ENCODE peak calls at places on chromosomes 2 and 18, in six cellular contexts. V, D, M, K, J and T are unnamed samples. For H3K4me1, the result is how much of the 10 kb centered on the place peaks cover.

GRCh38 chr2:20675701-20676352 is 8.9 kb downstream of the GDF7 start:
- DNase-seq in D (no peak), M (no peak), V (peak), K (no peak), J (no peak), T (peak)

GRCh38 chr18:48815581-48816324 is 135.0 kb downstream of the SMAD7 start:
- DNase-seq in M (no peak), K (no peak), V (peak), D (no peak), J (no peak), T (peak)

GRCh38 chr2:54083021-54083420 is 32.4 kb upstream of the ACYP2 start:
- DNase-seq in D (no peak), M (no peak), K (no peak), J (no peak), V (peak), T (no peak)

GRCh38 chr18:62937065-62937464 is 221.7 kb downstream of the PHLPP1 start:
- DNase-seq in D (no peak), J (no peak), M (no peak), V (no peak), K (no peak), T (peak)

GRCh38 chr2:10741139-10741538 is 19.7 kb downstream of the ATP6V1C2 start:
- DNase-seq in J (no peak), V (no peak), K (no peak), D (no peak), M (no peak), T (no peak)

GRCh38 chr18:40293311-40293710 is 1661.7 kb upstream of the PIK3C3 start:
- DNase-seq in K (no peak), D (no peak), M (no peak), V (no peak), J (peak), T (peak)

GRCh38 chr18:28151434-28151833 is 25.5 kb downstream of the CDH2 start:
- DNase-seq in M (no peak), V (no peak), K (no peak), J (no peak), D (no peak), T (no peak)

GRCh38 chr2:65329551-65329950 is 101.9 kb downstream of the ACTR2 start:
- DNase-seq in V (peak), D (no peak), K (no peak), M (no peak), J (no peak), T (no peak)

GRCh38 chr2:71685073-71685848 is 231.9 kb downstream of the DYSF start:
- DNase-seq in D (no peak), V (no peak), J (no peak), K (no peak), M (no peak), T (no peak)

GRCh38 chr2:145874466-145874865 is 1354.5 kb upstream of the ZEB2 start:
- DNase-seq in K (no peak), J (no peak), D (no peak), M (no peak), V (no peak), T (peak)

GRCh38 chr2:128364441-128364911 is 45.8 kb upstream of the HS6ST1 start:
- DNase-seq in J (no peak), K (no peak), V (peak), D (no peak), M (no peak), T (no peak)

GRCh38 chr2:182586426-182586825 is 129.6 kb upstream of the DNAJC10 start:
- DNase-seq in D (no peak), K (no peak), M (no peak), V (no peak), J (no peak), T (no peak)

GRCh38 chr2:152189622-152190495 is 14.3 kb upstream of the STAM2 start:
- DNase-seq in M (no peak), K (no peak), D (peak), J (peak), V (peak), T (peak)

GRCh38 chr18:29154758-29155725 is 978.1 kb upstream of the CDH2 start:
- DNase-seq in V (no peak), D (no peak), M (no peak), K (no peak), J (no peak), T (peak)

GRCh38 chr2:226514895-226515294 is 284.7 kb downstream of the IRS1 start:
- DNase-seq in J (no peak), D (no peak), M (no peak), K (no peak), V (no peak), T (peak)

GRCh38 chr2:238567996-238568395 is 141.3 kb downstream of the ASB1 start:
- DNase-seq in J (no peak), V (no peak), D (no peak), K (no peak), M (no peak), T (no peak)

GRCh38 chr2:225008935-225009334 is 33.3 kb downstream of the DOCK10 start:
- DNase-seq in V (peak), J (peak), K (no peak), D (no peak), M (no peak), T (peak)

GRCh38 chr2:60708630-60709320 is 47.3 kb upstream of the PAPOLG start:
- DNase-seq in M (no peak), K (no peak), V (no peak), J (no peak), D (no peak), T (no peak)

GRCh38 chr18:26553943-26554342 is 5.6 kb upstream of the KCTD1 start:
- DNase-seq in K (no peak), J (no peak), V (no peak), M (no peak), D (no peak), T (no peak)

GRCh38 chr2:151379191-151379590 is 21.8 kb downstream of the TNFAIP6 start:
- DNase-seq in D (no peak), J (no peak), K (no peak), V (no peak), M (no peak), T (no peak)

GRCh38 chr18:76823574-76823973 is 1.2 kb downstream of the ZNF236 start:
- DNase-seq in M (no peak), V (peak), K (peak), J (no peak), D (peak), T (peak)

GRCh38 chr2:80363330-80363729 is 58.8 kb upstream of the LRRTM1 start:
- DNase-seq in D (no peak), J (no peak), K (no peak), M (no peak), V (no peak), T (no peak)

GRCh38 chr2:129062160-129062912 is 743.7 kb upstream of the HS6ST1 start:
- DNase-seq in J (no peak), D (no peak), K (no peak), M (no peak), V (no peak), T (no peak)

GRCh38 chr2:108268001-108268400 is 20.7 kb upstream of the SULT1C2 start:
- DNase-seq in K (no peak), D (no peak), M (no peak), J (no peak), V (no peak), T (peak)

GRCh38 chr2:230706053-230706498 is 6.6 kb upstream of the CAB39 start:
- DNase-seq in M (no peak), D (no peak), K (no peak), V (peak), J (no peak), T (no peak)

GRCh38 chr2:73856214-73856613 is 27.5 kb downstream of the STAMBP start:
- DNase-seq in K (no peak), V (no peak), M (no peak), J (no peak), D (no peak), T (peak)

GRCh38 chr18:62480927-62481326 is 41.9 kb upstream of the ZCCHC2 start:
- DNase-seq in V (no peak), K (no peak), J (no peak), D (no peak), M (no peak), T (no peak)

GRCh38 chr2:33321236-33321731 is 155.2 kb upstream of the RASGRP3 start:
- DNase-seq in J (no peak), D (no peak), K (no peak), M (no peak), V (no peak), T (peak)

GRCh38 chr2:146228659-146229058 is 1616.2 kb upstream of the ACVR2A start:
- DNase-seq in K (no peak), J (no peak), D (no peak), M (no peak), V (no peak), T (no peak)

GRCh38 chr2:143264851-143265250 is 135.6 kb downstream of the ARHGAP15 start:
- DNase-seq in J (no peak), D (no peak), V (no peak), M (no peak), K (no peak), T (peak)

GRCh38 chr2:128775401-128776285 is 457.0 kb upstream of the HS6ST1 start:
- DNase-seq in D (no peak), V (no peak), K (no peak), M (no peak), J (no peak), T (no peak)

GRCh38 chr2:39380525-39381150 is 56.4 kb downstream of the MAP4K3 start:
- DNase-seq in M (no peak), J (no peak), D (no peak), V (no peak), K (no peak), T (peak)

GRCh38 chr18:34990571-34990970 is 50.6 kb upstream of the MAPRE2 start:
- DNase-seq in J (no peak), V (no peak), K (no peak), D (no peak), M (no peak), T (peak)

GRCh38 chr2:92072461-92073035 is 2798.7 kb upstream of the TEKT4 start:
- DNase-seq in V (no peak), J (no peak), M (no peak), D (peak), K (no peak), T (no peak)

GRCh38 chr2:164538250-164538866 is 82.9 kb downstream of the GRB14 start:
- DNase-seq in J (peak), D (no peak), V (no peak), K (no peak), M (no peak), T (peak)

GRCh38 chr2:160408575-160409291 is 84.9 kb downstream of the RBMS1 start:
- DNase-seq in K (peak), V (peak), D (no peak), M (no peak), J (no peak), T (peak)
- H3K4me3 ChIP-seq in K (peak), V (peak), D (peak), M (peak), J (peak), T (peak)

GRCh38 chr2:25339121-25339738 is 2.5 kb downstream of the DNMT3A start:
- DNase-seq in K (no peak), M (no peak), D (no peak), V (no peak), J (no peak), T (no peak)
- H3K4me1 ChIP-seq in K (half or more), M (under half), D (under half), V (under half), J (under half), T (under half)

GRCh38 chr18:46686186-46686585 is 29.2 kb upstream of the LOXHD1 start:
- DNase-seq in K (no peak), J (no peak), D (no peak), M (no peak), V (no peak), T (no peak)
- H3K4me3 ChIP-seq in K (no peak), J (no peak), D (no peak), M (no peak), V (no peak), T (no peak)

GRCh38 chr2:42931147-42931817 is 138.9 kb upstream of the HAAO start:
- DNase-seq in J (no peak), K (no peak), D (no peak), V (peak), M (no peak), T (peak)

GRCh38 chr2:42934568-42935258 is 142.3 kb upstream of the HAAO start:
- DNase-seq in V (no peak), J (no peak), K (no peak), M (no peak), D (peak), T (no peak)

GRCh38 chr2:42931818-42932195 is 139.4 kb upstream of the HAAO start:
- DNase-seq in K (no peak), J (no peak), V (no peak), M (no peak), D (peak), T (no peak)

GRCh38 chr2:42933824-42934254 is 141.5 kb upstream of the HAAO start:
- DNase-seq in D (peak), J (no peak), K (no peak), V (no peak), M (no peak), T (no peak)

DNA sequence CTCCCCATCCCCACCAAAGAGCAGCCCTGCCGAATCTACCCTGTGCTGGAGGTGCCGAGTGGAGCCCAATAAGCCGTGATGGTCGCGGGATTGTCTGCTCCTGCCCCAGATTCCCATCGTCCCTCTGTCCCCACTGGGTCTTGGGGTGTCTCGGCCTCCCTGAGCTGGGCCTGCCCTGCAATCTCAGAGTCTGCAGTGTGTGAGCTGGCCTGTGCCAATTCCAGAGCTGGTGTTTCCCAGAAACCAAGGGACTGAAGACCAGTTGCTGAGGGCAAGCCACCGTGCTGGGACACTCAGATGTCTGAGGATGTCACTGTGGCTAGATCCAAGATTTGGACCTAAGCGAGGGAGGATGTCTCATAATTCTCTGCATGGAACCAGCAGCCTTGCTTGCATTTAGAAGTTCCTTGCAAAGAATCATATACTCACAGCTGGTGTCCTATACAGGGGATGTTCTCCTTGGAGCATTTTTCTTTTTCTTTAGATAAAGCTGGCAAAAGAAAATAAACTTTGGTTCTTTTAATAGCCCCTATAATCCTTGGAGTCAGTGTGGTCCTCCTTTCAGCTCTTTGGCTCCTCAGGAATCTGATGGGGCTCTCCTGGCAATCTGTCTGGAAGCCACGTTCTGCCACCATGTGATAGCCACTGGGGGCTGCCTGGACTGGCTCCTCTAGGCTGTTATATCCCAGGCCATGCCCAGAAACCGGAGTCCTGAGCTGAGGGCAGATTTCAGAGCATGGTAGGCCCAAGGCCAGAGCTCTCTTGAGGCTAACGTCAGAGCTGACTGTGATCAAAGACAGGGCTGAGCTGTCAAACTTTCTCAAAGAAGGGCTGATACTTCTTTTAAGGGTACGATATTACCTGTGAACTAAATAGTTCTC is 140.1 kb upstream of the HAAO start:
- DNase-seq in J (no peak), K (peak), M (no peak), D (peak), V (no peak), T (no peak)
- H3K4me1 ChIP-seq in J (under half), K (half or more), M (under half), D (under half), V (under half), T (under half)

GRCh38 chr2:85547089-85547858 is 8.3 kb downstream of the MAT2A start:
- DNase-seq in M (no peak), V (peak), J (no peak), D (no peak), K (no peak), T (no peak)
- H3K4me3 ChIP-seq in M (no peak), V (no peak), J (no peak), D (no peak), K (no peak), T (no peak)

GRCh38 chr2:216211141-216211540 is 102.0 kb downstream of the XRCC5 start:
- DNase-seq in M (no peak), D (no peak), V (no peak), K (no peak), J (no peak), T (peak)
- H3K4me1 ChIP-seq in M (under half), D (under half), V (under half), K (under half), J (under half), T (under half)

GRCh38 chr2:134122610-134123009 is 131.3 kb upstream of the MGAT5 start:
- DNase-seq in J (no peak), K (no peak), M (no peak), V (peak), D (no peak), T (no peak)
- H3K4me3 ChIP-seq in J (no peak), K (no peak), M (no peak), V (no peak), D (no peak), T (no peak)